ENCODE peak calls at places on chromosome 4, in five cellular contexts. K, S, N, G and Z are unnamed samples.

GRCh38 chr4:144318797-144319196 is 178.3 kb upstream of the GYPA start:
- DNase-seq in N (no peak), K (no peak), G (no peak), S (no peak), Z (no peak)

GRCh38 chr4:20159516-20159915 is 92.2 kb upstream of the SLIT2 start:
- DNase-seq in N (no peak), S (no peak), G (no peak), K (no peak), Z (no peak)

GRCh38 chr4:168433576-168433975 is 46.7 kb downstream of the DDX60L start:
- DNase-seq in N (no peak), G (no peak), K (no peak), S (no peak), Z (no peak)

GRCh38 chr4:29142708-29143107 is 1577.5 kb upstream of the PCDH7 start:
- DNase-seq in S (no peak), N (no peak), G (no peak), K (no peak), Z (no peak)

GRCh38 chr4:67659065-67659464 is 41.9 kb downstream of the UBA6 start:
- DNase-seq in N (no peak), K (no peak), G (no peak), S (no peak), Z (no peak)

GRCh38 chr4:67746797-67747495 is 7.2 kb downstream of the GNRHR start:
- DNase-seq in N (peak), K (peak), G (no peak), S (peak), Z (no peak)

GRCh38 chr4:177728361-177729152 is 286.3 kb upstream of the AGA start:
- DNase-seq in K (peak), S (no peak), G (no peak), N (no peak), Z (no peak)

GRCh38 chr4:61831987-61832386 is 631.9 kb downstream of the ADGRL3 start:
- DNase-seq in K (no peak), N (no peak), S (no peak), G (no peak), Z (no peak)

GRCh38 chr4:55008166-55009056 is 117.0 kb downstream of the KDR start:
- DNase-seq in S (peak), N (no peak), K (no peak), G (no peak), Z (no peak)

GRCh38 chr4:147828361-147828760 is 96.5 kb downstream of the ARHGAP10 start:
- DNase-seq in S (no peak), K (no peak), G (no peak), N (no peak), Z (no peak)

GRCh38 chr4:8058031-8058479 is 100.6 kb downstream of the ABLIM2 start:
- DNase-seq in K (peak), N (no peak), S (no peak), G (no peak), Z (no peak)

GRCh38 chr4:20356565-20356964 is 104.9 kb downstream of the SLIT2 start:
- DNase-seq in K (no peak), N (no peak), S (no peak), G (no peak), Z (no peak)

GRCh38 chr4:8297141-8297601 is 27.6 kb downstream of the HTRA3 start:
- DNase-seq in G (no peak), N (no peak), S (no peak), K (no peak), Z (no peak)

GRCh38 chr4:156388826-156389225 is 435.2 kb upstream of the CTSO start:
- DNase-seq in N (no peak), S (no peak), K (no peak), G (no peak), Z (no peak)

GRCh38 chr4:173213296-173213695 is 44.7 kb downstream of the GALNT7 start:
- DNase-seq in N (no peak), G (no peak), K (no peak), S (no peak), Z (no peak)

GRCh38 chr4:38565271-38566199 is 98.5 kb upstream of the KLF3 start:
- DNase-seq in S (no peak), K (no peak), G (no peak), N (no peak), Z (no peak)

GRCh38 chr4:113699772-113700171 is 61.8 kb downstream of the CAMK2D start:
- DNase-seq in N (no peak), G (no peak), K (no peak), S (no peak), Z (no peak)

DNA sequence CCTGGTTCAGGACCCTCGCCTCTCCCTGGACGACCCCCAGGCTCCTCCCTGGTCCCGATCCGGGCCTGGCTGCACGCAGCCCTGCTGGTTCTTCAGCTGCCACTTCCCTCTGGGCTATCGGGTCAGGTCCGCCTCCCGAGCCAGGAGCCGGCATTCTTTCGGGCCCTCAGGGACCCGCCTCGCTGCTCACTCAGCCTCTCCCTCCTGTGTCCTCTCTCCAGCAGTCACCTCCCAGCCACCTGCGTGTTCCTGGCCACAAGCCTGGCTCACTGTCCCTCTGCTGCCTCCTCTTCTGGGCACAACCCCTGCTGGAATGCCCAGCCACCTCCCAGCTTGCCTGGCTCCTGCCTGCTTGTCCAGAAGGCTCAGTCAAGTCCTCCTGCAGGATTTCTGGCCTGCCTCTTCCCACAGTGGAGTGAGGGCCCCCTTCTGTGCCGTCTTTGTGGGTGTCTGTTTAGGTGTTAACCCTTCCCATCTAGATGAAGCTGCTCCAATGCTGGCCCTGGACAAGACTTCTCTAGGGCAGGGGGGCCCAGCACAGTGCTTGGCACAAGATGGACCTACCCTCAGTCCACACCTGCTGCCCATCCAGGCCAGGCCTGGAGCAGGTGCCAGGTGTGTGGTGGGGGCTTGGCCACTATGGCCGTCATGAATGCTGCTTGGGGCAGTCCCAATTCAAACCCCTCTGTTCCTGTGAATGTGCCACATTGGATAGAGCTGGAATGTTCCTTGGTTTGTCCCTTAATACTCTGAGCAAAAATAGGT is 2.2 kb downstream of the WFS1 start:
- DNase-seq in K (no peak), S (no peak), N (no peak), G (no peak), Z (no peak)
- TF ChIP-seq SUZ12 in K (no peak), S (no peak), N (no peak), G (no peak), Z (no peak)

DNA sequence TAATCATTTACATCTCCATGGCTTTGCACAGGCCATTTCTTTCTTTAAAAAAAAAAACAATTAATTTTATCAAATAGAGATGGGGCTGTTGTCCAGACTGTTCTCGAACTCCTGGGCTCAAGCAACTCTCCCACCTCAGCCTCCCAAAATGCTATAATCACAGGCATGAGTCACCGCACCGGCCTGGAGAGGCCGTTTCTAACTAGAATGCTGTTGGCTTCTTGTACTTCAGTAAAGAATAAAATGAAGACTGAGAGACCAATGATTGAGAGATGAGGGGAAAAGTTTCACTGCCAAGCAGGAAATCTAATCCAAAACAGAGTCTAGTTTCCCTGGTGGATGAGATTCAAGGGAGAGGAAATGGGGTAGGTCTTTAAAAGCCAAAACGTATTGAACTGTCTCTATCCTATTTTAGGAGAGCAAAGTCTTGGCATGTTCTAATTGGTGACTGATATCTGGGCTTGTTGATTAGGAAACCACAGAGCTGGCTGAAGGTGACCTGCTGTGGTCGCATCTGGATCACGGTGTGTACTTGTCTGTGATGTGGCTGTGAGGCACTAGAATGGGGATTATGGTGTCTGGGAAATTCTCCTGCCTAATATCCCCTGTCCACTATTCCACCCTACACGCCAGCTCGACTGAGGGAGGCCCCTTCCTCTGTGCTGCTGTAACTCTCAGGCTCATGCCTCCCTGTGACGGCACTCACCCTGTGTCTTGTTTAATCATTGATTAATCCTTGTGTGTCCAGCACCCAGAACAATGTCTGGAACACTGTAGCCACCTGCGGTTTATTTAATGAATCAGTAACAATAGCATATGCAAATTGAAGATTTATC is 15.1 kb upstream of the TRIM2 start:
- DNase-seq in S (no peak), N (no peak), K (no peak), G (no peak), Z (no peak)
- TF ChIP-seq SUZ12 in S (no peak), N (no peak), K (no peak), G (no peak), Z (no peak)

GRCh38 chr4:47669946-47670345 is 167.9 kb downstream of the CORIN start:
- DNase-seq in N (no peak), S (no peak), G (no peak), K (no peak), Z (no peak)

GRCh38 chr4:47664051-47664826 is 173.6 kb downstream of the CORIN start:
- DNase-seq in N (no peak), S (no peak), G (no peak), K (no peak), Z (no peak)

GRCh38 chr4:47667552-47667951 is 170.3 kb downstream of the CORIN start:
- DNase-seq in N (no peak), G (no peak), K (no peak), S (no peak), Z (no peak)

GRCh38 chr4:47668256-47668655 is 169.6 kb downstream of the CORIN start:
- DNase-seq in K (no peak), G (no peak), N (no peak), S (no peak), Z (no peak)

DNA sequence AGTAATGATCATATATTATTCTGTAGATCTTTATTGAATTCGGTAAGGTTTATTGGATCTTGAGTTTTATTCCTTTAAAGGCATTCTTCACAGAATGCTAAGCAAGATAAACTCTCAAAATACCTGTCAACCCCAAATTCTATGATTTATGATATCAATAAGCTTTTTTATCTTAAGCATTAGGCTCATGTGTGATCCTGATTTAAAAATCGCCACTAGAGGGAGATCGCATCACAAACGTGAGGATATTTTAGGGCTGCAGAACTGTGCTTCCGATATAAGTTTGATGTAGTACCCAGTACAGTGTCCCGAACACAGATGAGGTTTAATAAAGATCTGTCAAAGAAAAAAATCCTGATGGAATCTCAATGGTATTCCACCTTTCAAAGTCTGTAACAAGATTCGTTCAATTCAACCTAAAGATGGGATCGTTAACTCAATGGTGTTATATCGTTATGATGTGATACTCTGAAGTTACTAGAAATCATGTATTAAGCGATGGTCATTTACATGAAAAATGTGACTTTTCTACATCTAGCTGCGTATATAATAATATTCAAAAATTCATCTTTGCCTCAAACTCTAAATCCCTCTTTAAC is 169.0 kb downstream of the CORIN start:
- DNase-seq in K (peak), N (no peak), G (no peak), S (peak), Z (no peak)
- TF ChIP-seq SUZ12 in K (no peak), N (no peak), G (no peak), S (no peak), Z (no peak)

GRCh38 chr4:108033348-108033747 is 43.7 kb downstream of the HADH start:
- DNase-seq in G (no peak), K (no peak), N (no peak), S (no peak), Z (no peak)

GRCh38 chr4:108034560-108034959 is 44.9 kb downstream of the HADH start:
- DNase-seq in S (no peak), N (no peak), K (no peak), G (no peak), Z (no peak)

GRCh38 chr4:108037884-108038283 is 48.2 kb downstream of the HADH start:
- DNase-seq in N (no peak), G (no peak), S (no peak), K (no peak), Z (no peak)

GRCh38 chr4:108035691-108036090 is 46.0 kb downstream of the HADH start:
- DNase-seq in K (no peak), N (no peak), S (no peak), G (no peak), Z (no peak)

GRCh38 chr4:108036252-108036651 is 46.6 kb downstream of the HADH start:
- DNase-seq in N (no peak), K (no peak), G (no peak), S (no peak), Z (no peak)
- TF ChIP-seq SUZ12 in N (no peak), K (no peak), G (no peak), S (no peak), Z (no peak)

DNA sequence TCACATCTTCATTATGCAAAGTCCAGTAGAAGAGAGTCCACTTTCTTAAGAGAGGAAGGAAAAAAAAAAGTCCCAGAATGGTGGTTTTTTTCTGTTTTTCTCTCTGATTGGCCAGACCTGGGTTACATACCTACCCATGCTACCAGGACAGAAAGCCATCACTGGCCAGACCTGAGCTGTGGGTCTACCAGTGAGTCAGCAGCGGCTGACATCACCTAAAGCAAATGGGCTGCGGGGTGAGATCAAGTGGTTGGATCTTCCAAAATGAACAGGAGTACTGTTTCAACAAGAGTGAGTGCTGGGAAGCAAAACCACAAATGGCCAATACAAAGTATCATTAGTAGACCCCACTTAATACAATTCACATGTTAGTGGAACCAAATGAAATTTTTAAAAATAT is 1.6 kb upstream of the NDST3 start:
- DNase-seq in K (no peak), N (no peak), S (peak), G (no peak), Z (peak)
- TF ChIP-seq SUZ12 in K (no peak), N (no peak), S (no peak), G (no peak), Z (no peak)

GRCh38 chr4:89397464-89397863 is 89.9 kb upstream of the GPRIN3 start:
- DNase-seq in S (no peak), N (no peak), K (no peak), G (no peak), Z (no peak)
- TF ChIP-seq SUZ12 in S (no peak), N (no peak), K (no peak), G (no peak), Z (no peak)